ENCODE peak calls at places on chromosomes 2 and 18, in eight cellular contexts. J is activated T-cell treated with anti-CD3 and anti-CD28 coated beads, Interleukin-2, amount 50 U/mL, for 48 hours; Y is activated naive CD4-positive, alpha-beta T cell treated with Interleukin-2 at 50 U/mL for 16 hours; O is NCI-H2029 treated with DMSO at 0.1 percent for 48 hours; N is progenitor cell of endocrine pancreas; K is Right ventricle myocardium superior; R is SW480; F is left lung. D is an unnamed sample.

GRCh38 chr2:54957321-54957999 is 92.8 kb downstream of the RTN4 start:
- DNase-seq in N (no peak), R (no peak), Y (no peak), K (no peak), J (no peak), F (no peak), O (no peak), D (no peak)

GRCh38 chr2:203135105-203135504 is 103.7 kb upstream of the CYP20A1 start:
- DNase-seq in O (no peak), Y (no peak), F (no peak), N (no peak), K (no peak), J (no peak), R (no peak), D (no peak)

GRCh38 chr2:193462411-193462810 is 1267.7 kb upstream of the TMEFF2 start:
- DNase-seq in O (no peak), N (no peak), J (no peak), K (no peak), R (no peak), F (no peak), Y (no peak), D (no peak)

GRCh38 chr2:223488814-223489213 is 113.3 kb downstream of the SCG2 start:
- DNase-seq in F (no peak), N (no peak), R (peak; percentile 10), O (no peak), J (no peak), K (no peak), Y (no peak), D (peak; percentile 61)

GRCh38 chr2:189171956-189172609 is 7.5 kb downstream of the COL5A2 start:
- DNase-seq in N (no peak), O (no peak), Y (no peak), F (no peak), R (no peak), K (no peak), J (no peak), D (no peak)

GRCh38 chr2:205908491-205909193 is 177.3 kb downstream of the INO80D start:
- DNase-seq in N (no peak), O (no peak), J (no peak), K (no peak), R (no peak), Y (no peak), F (no peak), D (no peak)

GRCh38 chr2:20633794-20634259 is 17.1 kb downstream of the HS1BP3 start:
- DNase-seq in O (peak; percentile 24), K (peak; percentile 59), R (peak; percentile 92), N (no peak), J (no peak), F (peak; percentile 86), Y (no peak), D (no peak)

GRCh38 chr2:64727013-64727767 is 73.5 kb upstream of the SERTAD2 start:
- DNase-seq in J (no peak), Y (no peak), O (no peak), F (no peak), N (no peak), K (no peak), R (no peak), D (no peak)

GRCh38 chr2:38592951-38593350 is 9.8 kb downstream of the HNRNPLL start:
- DNase-seq in O (no peak), Y (no peak), N (no peak), R (no peak), K (no peak), F (no peak), J (no peak), D (no peak)

GRCh38 chr18:25164837-25165791 is 186.9 kb downstream of the ZNF521 start:
- DNase-seq in O (no peak), K (no peak), F (no peak), J (no peak), Y (no peak), R (no peak), N (no peak), D (no peak)

GRCh38 chr2:219658861-219659260 is 31.4 kb downstream of the SLC4A3 start:
- DNase-seq in R (no peak), K (no peak), Y (no peak), J (no peak), O (no peak), F (no peak), N (no peak), D (no peak)

GRCh38 chr18:39571511-39571910 is 2005.9 kb upstream of the CELF4 start:
- DNase-seq in N (no peak), R (no peak), Y (no peak), O (no peak), F (no peak), K (no peak), J (no peak), D (no peak)

GRCh38 chr18:62925031-62925688 is 209.8 kb downstream of the PHLPP1 start:
- DNase-seq in Y (no peak), J (no peak), K (no peak), N (no peak), R (no peak), F (no peak), O (no peak), D (no peak)

GRCh38 chr2:227127236-227127635 is 36.8 kb downstream of the COL4A4 start:
- DNase-seq in K (no peak), Y (no peak), O (peak; percentile 3), J (no peak), R (no peak), F (no peak), N (no peak), D (no peak)

GRCh38 chr2:238202326-238203103 is 980 bp downstream of the ILKAP start:
- DNase-seq in O (no peak), Y (peak; percentile 13), R (no peak), K (no peak), N (no peak), J (peak; percentile 33), F (no peak), D (no peak)

GRCh38 chr2:30026091-30027055 is 105.0 kb upstream of the ALK start:
- DNase-seq in F (no peak), K (peak; percentile 69), O (no peak), R (peak; percentile 51), N (peak; percentile 38), Y (no peak), J (no peak), D (no peak)